ENCODE peak calls at places on chromosomes 2 and 18, in nine cellular contexts. J, K, C, O, D, S, A, M and Y are unnamed samples.
A peak's percentile ranks its signal among the peaks of the same experiment; 100 is the strongest.

GRCh38 chr18:79962835-79963657 is 1.4 kb upstream of the HSBP1L1 start:
- DNase-seq in A (no peak), J (no peak), O (no peak), S (no peak), C (no peak), M (no peak), D (no peak), K (no peak), Y (no peak)

GRCh38 chr2:191593622-191594416 is 84.1 kb upstream of the NABP1 start:
- DNase-seq in K (no peak), C (no peak), A (no peak), O (peak; percentile 87), J (no peak), M (no peak), S (peak; percentile 39), D (peak; percentile 63), Y (no peak)

GRCh38 chr2:63425606-63426005 is 162.7 kb downstream of the WDPCP start:
- DNase-seq in S (peak; percentile 51), A (no peak), M (no peak), O (no peak), D (no peak), K (no peak), C (no peak), J (no peak), Y (no peak)

GRCh38 chr2:30663321-30663720 is 143.9 kb downstream of the CAPN13 start:
- DNase-seq in J (no peak), K (no peak), D (no peak), C (no peak), A (no peak), S (no peak), O (peak; percentile 5), M (no peak), Y (peak; percentile 15)

GRCh38 chr2:61898810-61899209 is 6.7 kb upstream of the COMMD1 start:
- DNase-seq in M (no peak), A (no peak), C (no peak), S (peak; percentile 59), J (no peak), O (no peak), D (peak; percentile 46), K (no peak), Y (no peak)

GRCh38 chr2:1986598-1986997 is 242.3 kb upstream of the PXDN start:
- DNase-seq in S (no peak), C (no peak), A (no peak), M (no peak), D (no peak), K (no peak), O (no peak), J (no peak), Y (no peak)

GRCh38 chr2:43034242-43034619 is 192.2 kb downstream of the ZFP36L2 start:
- DNase-seq in M (no peak), C (peak; percentile 41), J (peak; percentile 9), K (no peak), O (no peak), D (no peak), S (no peak), A (no peak), Y (no peak)

GRCh38 chr2:65437392-65438135 is 5.2 kb upstream of the SPRED2 start:
- DNase-seq in M (no peak), S (no peak), D (no peak), J (peak; percentile 20), C (no peak), K (no peak), O (peak; percentile 31), A (no peak), Y (no peak)

GRCh38 chr2:189142893-189143759 is 36.4 kb downstream of the COL5A2 start:
- DNase-seq in D (peak; percentile 76), S (peak; percentile 52), A (no peak), M (no peak), C (no peak), J (no peak), K (no peak), O (no peak), Y (no peak)

GRCh38 chr2:62660582-62661262 is 44.8 kb upstream of the EHBP1 start:
- DNase-seq in J (no peak), C (no peak), M (no peak), D (no peak), O (peak; percentile 97), A (no peak), K (no peak), S (peak; percentile 98), Y (no peak)

GRCh38 chr2:162579986-162580385 is 236.1 kb downstream of the GCA start:
- DNase-seq in M (no peak), S (peak; percentile 88), J (no peak), A (no peak), O (no peak), D (peak; percentile 99), C (no peak), K (no peak), Y (no peak)

GRCh38 chr18:70047931-70048603 is 100.4 kb upstream of the CD226 start:
- DNase-seq in M (no peak), K (peak; percentile 19), O (no peak), C (no peak), S (peak; percentile 41), A (no peak), D (no peak), J (no peak), Y (no peak)

GRCh38 chr2:176099159-176099736 is 347 bp upstream of the HOXD12 start:
- DNase-seq in M (no peak), J (no peak), D (no peak), A (no peak), K (no peak), C (no peak), O (no peak), S (no peak), Y (no peak)

GRCh38 chr2:232235716-232236115 is 142.8 kb upstream of the ALPP start:
- DNase-seq in O (no peak), S (peak; percentile 72), D (no peak), A (no peak), K (no peak), J (no peak), M (peak; percentile 16), C (no peak), Y (no peak)

GRCh38 chr18:21820035-21820810 is 79.6 kb downstream of the MIB1 start:
- DNase-seq in O (no peak), D (peak; percentile 8), A (no peak), S (peak; percentile 67), M (no peak), K (no peak), J (no peak), C (no peak), Y (no peak)

DNA sequence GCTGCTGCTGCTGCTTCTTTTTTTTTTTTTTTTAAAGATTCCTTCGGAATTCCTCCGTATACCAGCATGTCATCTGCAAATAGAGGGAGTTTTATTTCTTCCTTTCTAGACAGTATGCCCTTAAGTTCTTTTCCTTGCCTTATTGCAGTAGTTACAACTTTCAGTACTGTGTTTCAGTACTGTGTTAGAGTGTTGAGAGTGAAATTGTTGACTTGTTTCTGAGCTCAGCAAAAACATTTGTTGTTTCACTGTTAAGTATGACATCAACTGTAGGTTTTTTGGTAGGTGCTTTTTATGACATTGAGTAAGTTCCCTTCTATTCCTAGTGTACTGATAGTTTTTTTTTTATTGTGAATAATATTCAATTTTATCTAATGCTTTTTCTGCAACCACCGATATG is 43.8 kb downstream of the ACVR2A start:
- DNase-seq in D (no peak), K (no peak), A (no peak), M (no peak), O (no peak), S (no peak), J (no peak), C (no peak), Y (no peak)
- H3K4me3 ChIP-seq in D (no peak overlapping the region), K (no peak overlapping the region), A (no peak overlapping the region), M (no peak overlapping the region), O (no peak overlapping the region), S (no peak overlapping the region), J (no peak overlapping the region), C (no peak overlapping the region), Y (no peak overlapping the region)

GRCh38 chr18:37297106-37297505 is 268.5 kb downstream of the CELF4 start:
- DNase-seq in A (no peak), C (no peak), K (no peak), J (no peak), O (no peak), S (no peak), M (no peak), D (no peak), Y (no peak)

GRCh38 chr18:37289423-37289822 is 276.2 kb downstream of the CELF4 start:
- DNase-seq in S (no peak), J (no peak), M (no peak), A (no peak), C (no peak), D (no peak), K (no peak), O (no peak), Y (no peak)

GRCh38 chr18:37298816-37299215 is 266.8 kb downstream of the CELF4 start:
- DNase-seq in S (no peak), K (no peak), J (no peak), A (no peak), M (no peak), D (no peak), C (no peak), O (no peak), Y (no peak)

GRCh38 chr18:37299471-37300304 is 265.9 kb downstream of the CELF4 start:
- DNase-seq in M (peak; percentile 70), J (peak; percentile 91), O (peak; percentile 88), S (peak; percentile 98), A (peak; percentile 85), D (peak; percentile 97), C (peak; percentile 91), K (peak; percentile 71), Y (peak; percentile 85)

GRCh38 chr18:37294951-37295350 is 270.6 kb downstream of the CELF4 start:
- DNase-seq in M (no peak), A (no peak), C (no peak), K (no peak), J (no peak), S (peak; percentile 19), D (peak; percentile 15), O (no peak), Y (no peak)
- TF ChIP-seq CTCF in M (no peak), A (no peak), C (no peak), K (peak; percentile 37), J (no peak), S (peak; percentile 45), D (peak; percentile 50), O (peak; percentile 29), Y (no peak)

GRCh38 chr2:187055463-187055862 is 206.5 kb upstream of the ZSWIM2 start:
- DNase-seq in D (peak; percentile 15), M (no peak), K (no peak), J (no peak), C (no peak), O (no peak), A (no peak), S (peak; percentile 62), Y (no peak)

GRCh38 chr2:187051350-187051749 is 202.4 kb upstream of the ZSWIM2 start:
- DNase-seq in C (no peak), K (no peak), J (no peak), A (no peak), O (no peak), M (no peak), D (no peak), S (no peak), Y (no peak)

GRCh38 chr2:187054501-187055319 is 205.7 kb upstream of the ZSWIM2 start:
- DNase-seq in J (no peak), A (no peak), D (peak; percentile 19), K (no peak), M (no peak), S (no peak), O (no peak), C (no peak), Y (no peak)

GRCh38 chr2:187050409-187050998 is 201.5 kb upstream of the ZSWIM2 start:
- DNase-seq in J (no peak), A (no peak), D (no peak), C (no peak), K (no peak), O (no peak), M (no peak), S (peak; percentile 6), Y (no peak)
- H3K4me3 ChIP-seq in J (no peak overlapping the region), A (no peak overlapping the region), D (no peak overlapping the region), C (no peak overlapping the region), K (no peak overlapping the region), O (no peak overlapping the region), M (no peak overlapping the region), S (no peak overlapping the region), Y (no peak overlapping the region)

GRCh38 chr2:180655842-180656454 is 324.5 kb upstream of the UBE2E3 start:
- DNase-seq in D (no peak), M (no peak), O (no peak), C (no peak), K (no peak), S (no peak), A (no peak), J (no peak), Y (no peak)
- TF ChIP-seq CTCF in D (no peak), M (no peak), O (peak; percentile 28), C (no peak), K (no peak), S (peak; percentile 24), A (peak; percentile 20), J (no peak), Y (no peak)